ENCODE peak calls at places on chromosome 17, in six cellular contexts. L, Q, P, C, F and R are unnamed samples.

GRCh38 chr17:61196302-61196704 is 203.3 kb upstream of the TBX2 start:
- DNase-seq in L (no peak), Q (no peak), P (no peak), C (no peak), F (no peak), R (no peak)

GRCh38 chr17:79325707-79326106 is 251.1 kb downstream of the ENGASE start:
- DNase-seq in L (no peak), Q (no peak), P (no peak), C (no peak), F (no peak), R (peak)

GRCh38 chr17:3002538-3003301 is 60.7 kb downstream of the OR1D5 start:
- DNase-seq in L (peak), Q (no peak), P (no peak), C (no peak), F (no peak), R (no peak)

GRCh38 chr17:69716571-69716970 is 302.1 kb downstream of the MAP2K6 start:
- DNase-seq in L (no peak), Q (no peak), P (peak), C (peak), F (no peak), R (no peak)

GRCh38 chr17:13074026-13074425 is 56.2 kb upstream of the ELAC2 start:
- DNase-seq in L (peak), Q (no peak), P (peak), C (peak), F (no peak), R (no peak)

GRCh38 chr17:32516940-32517711 is 30.3 kb downstream of the CDK5R1 start:
- DNase-seq in L (peak), Q (no peak), P (no peak), C (no peak), F (no peak), R (no peak)

GRCh38 chr17:38869647-38870258 is at the start of gene LASP1:
- DNase-seq in L (peak), Q (peak), P (peak), C (peak), F (peak), R (peak)

GRCh38 chr17:66625321-66625767 is 209.6 kb upstream of the CACNG5 start:
- DNase-seq in L (peak), Q (no peak), P (no peak), C (peak), F (no peak), R (no peak)

GRCh38 chr17:37392024-37392590 is 14.5 kb downstream of the ACACA start:
- DNase-seq in L (peak), Q (no peak), P (no peak), C (peak), F (no peak), R (no peak)

GRCh38 chr17:77497578-77497934 is 356.8 kb downstream of the SEC14L1 start:
- DNase-seq in L (no peak), Q (peak), P (no peak), C (no peak), F (no peak), R (peak)

GRCh38 chr17:19645608-19646250 is 2.8 kb upstream of the ALDH3A2 start:
- DNase-seq in L (peak), Q (no peak), P (no peak), C (no peak), F (no peak), R (peak)

GRCh38 chr17:64005734-64006167 is 7.6 kb downstream of the PRR29 start:
- DNase-seq in L (no peak), Q (peak), P (no peak), C (no peak), F (no peak), R (no peak)
- H3K4me3 ChIP-seq in L (no peak), Q (no peak), P (no peak), C (no peak), F (peak), R (peak)

GRCh38 chr17:43714338-43715149 is 44.0 kb downstream of the SOST start:
- DNase-seq in L (no peak), Q (no peak), P (no peak), C (peak), F (no peak), R (no peak)
- H3K4me3 ChIP-seq in L (no peak), Q (no peak), P (no peak), C (no peak), F (no peak), R (peak)

DNA sequence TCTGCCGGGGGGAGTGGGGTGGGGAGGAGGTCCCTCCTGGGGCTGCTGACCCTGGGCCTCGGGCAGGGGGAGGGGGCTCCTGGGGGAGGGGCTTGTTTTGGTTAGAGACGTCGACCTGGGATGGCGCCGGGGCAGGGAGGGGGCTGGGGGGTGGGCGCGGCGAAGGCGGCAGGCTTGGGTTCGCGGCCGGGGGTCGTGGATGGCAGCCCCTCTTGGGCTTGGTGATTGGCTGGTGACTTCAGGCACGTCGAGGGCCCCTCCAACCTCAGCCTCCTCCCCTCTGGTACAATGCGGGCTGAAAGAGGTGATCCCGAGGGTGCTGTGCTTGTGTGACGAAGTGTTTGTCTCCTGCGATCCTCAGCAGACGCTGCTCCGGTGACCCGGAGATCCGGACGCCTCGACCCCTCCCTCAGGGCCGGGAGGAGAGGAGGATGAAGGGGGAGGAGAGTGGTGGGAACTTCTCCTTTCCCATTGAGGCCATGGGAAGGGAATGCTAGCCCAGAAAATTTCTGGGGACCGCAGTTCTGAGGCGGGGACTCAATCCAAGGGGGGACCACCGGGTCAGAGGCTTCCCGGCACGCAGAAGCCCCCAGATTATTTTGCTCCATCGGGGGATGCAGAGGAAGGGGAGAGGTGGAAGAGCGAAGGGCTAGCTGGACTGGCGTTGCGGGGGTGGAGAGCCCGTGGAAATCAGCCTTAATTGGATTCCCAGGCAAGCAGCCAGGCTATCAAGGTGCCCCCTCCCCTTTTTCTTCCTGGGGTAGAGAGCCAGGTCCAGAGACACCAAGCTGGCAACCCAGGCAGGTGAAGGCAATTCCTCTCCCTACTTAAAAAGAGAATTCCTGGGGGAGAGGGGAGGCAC is 44.0 kb downstream of the RAI1 start:
- DNase-seq in L (no peak), Q (no peak), P (no peak), C (no peak), F (no peak), R (no peak)
- H3K4me3 ChIP-seq in L (peak), Q (peak), P (no peak), C (peak), F (peak), R (peak)

GRCh38 chr17:73980517-73980916 is 223.0 kb upstream of the RPL38 start:
- DNase-seq in L (no peak), Q (no peak), P (no peak), C (no peak), F (no peak), R (no peak)

GRCh38 chr17:73985466-73986015 is 217.9 kb upstream of the RPL38 start:
- DNase-seq in L (no peak), Q (no peak), P (no peak), C (no peak), F (no peak), R (no peak)

GRCh38 chr17:73984981-73985380 is 218.5 kb upstream of the RPL38 start:
- DNase-seq in L (peak), Q (no peak), P (no peak), C (no peak), F (no peak), R (no peak)

GRCh38 chr17:73986641-73987177 is 216.8 kb upstream of the RPL38 start:
- DNase-seq in L (no peak), Q (no peak), P (no peak), C (no peak), F (no peak), R (no peak)

DNA sequence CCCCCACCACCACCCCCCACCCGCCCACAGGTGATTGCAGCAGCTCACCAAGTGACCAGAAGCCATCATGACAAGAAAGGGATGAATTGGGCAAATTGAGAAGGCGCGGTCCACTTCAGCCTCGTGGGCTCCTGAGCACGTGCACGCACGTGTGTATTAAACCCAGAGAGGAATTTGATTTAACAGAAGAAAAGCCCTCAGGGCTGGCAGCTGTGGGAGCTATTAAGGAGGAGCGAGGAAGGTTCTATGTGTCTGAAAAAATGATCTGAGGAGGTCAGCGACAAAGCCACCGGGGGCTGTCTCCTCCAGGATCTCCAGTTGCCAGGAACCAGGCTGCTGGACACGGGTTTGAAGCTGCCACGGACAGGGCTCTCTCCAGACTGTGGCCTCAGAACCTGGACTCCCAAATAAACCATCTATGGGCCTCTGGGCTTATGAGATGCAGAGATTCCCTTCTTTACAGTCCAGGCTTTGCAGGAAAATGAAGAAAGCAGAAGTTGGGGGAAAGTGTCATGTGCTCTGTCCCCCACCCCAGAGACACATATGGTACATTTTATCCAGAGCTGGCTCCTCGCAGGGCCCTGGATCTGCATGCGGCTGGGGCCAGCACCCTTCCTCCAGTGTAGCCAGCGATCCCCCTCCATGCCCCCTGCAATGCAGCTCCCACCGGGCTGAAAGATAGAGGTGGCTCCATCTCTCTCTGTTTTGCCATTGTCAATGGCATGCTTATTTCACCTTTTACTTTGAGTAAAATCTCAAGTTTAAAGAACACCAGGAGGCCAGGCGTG is 219.7 kb upstream of the RPL38 start:
- DNase-seq in L (no peak), Q (no peak), P (no peak), C (no peak), F (no peak), R (no peak)
- H3K4me3 ChIP-seq in L (no peak), Q (no peak), P (no peak), C (no peak), F (no peak), R (no peak)

GRCh38 chr17:82373731-82374625 is 2.4 kb downstream of the UTS2R start:
- DNase-seq in L (no peak), Q (no peak), P (no peak), C (no peak), F (no peak), R (peak)

GRCh38 chr17:82371333-82372062 is at the start of gene UTS2R:
- DNase-seq in L (no peak), Q (no peak), P (no peak), C (no peak), F (no peak), R (no peak)

GRCh38 chr17:82374626-82375331 is 3.2 kb downstream of the UTS2R start:
- DNase-seq in L (no peak), Q (no peak), P (no peak), C (no peak), F (no peak), R (no peak)

GRCh38 chr17:82372063-82372590 is 562 bp downstream of the UTS2R start:
- DNase-seq in L (no peak), Q (no peak), P (no peak), C (no peak), F (no peak), R (no peak)

GRCh38 chr17:82372591-82373452 is 1.3 kb downstream of the UTS2R start:
- DNase-seq in L (no peak), Q (no peak), P (no peak), C (no peak), F (no peak), R (peak)
- H3K4me3 ChIP-seq in L (no peak), Q (no peak), P (no peak), C (no peak), F (no peak), R (no peak)

DNA sequence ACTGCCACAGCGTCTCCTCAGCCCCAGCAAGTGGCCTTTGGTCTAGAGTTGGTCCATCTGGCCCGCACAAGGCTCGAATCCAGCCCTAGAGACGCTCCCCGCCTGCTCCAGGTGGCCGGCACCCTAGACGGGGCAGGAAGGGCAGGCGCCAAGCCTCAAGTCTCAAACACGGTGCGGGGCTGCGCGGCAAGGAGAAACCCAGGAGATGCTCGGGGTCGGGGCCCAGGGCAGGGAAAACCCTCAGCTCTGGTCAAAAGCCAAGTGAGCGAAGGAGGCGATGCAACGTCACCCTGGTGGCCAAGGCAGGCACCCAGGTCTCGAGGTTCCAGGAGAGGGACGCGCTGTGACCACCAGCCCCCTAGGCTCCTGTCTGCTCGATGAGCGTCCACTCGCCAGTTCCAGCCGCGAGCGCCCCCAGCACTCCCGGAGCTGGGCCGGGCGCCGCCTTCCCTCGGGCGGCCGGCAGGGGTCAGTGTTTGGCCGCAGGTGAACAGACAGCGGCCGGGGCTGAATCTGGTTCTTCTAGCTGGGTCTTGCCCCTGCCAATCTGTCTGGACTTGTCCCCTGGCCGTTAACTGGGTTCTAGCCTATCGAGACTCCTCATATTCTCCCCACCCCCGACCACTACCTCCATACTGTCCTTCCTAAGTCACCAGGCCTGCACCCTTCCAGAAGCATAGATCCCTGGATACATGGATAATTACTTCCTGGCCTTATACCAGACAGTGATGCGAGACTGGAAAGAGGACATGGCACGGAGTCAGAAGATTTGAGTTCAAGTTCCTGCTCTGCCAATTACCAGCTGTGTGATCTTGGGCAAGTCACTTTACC is 44.0 kb downstream of the PRAC1 start:
- DNase-seq in L (peak), Q (peak), P (no peak), C (peak), F (no peak), R (peak)
- H3K4me3 ChIP-seq in L (peak), Q (no peak), P (peak), C (no peak), F (peak), R (no peak)

DNA sequence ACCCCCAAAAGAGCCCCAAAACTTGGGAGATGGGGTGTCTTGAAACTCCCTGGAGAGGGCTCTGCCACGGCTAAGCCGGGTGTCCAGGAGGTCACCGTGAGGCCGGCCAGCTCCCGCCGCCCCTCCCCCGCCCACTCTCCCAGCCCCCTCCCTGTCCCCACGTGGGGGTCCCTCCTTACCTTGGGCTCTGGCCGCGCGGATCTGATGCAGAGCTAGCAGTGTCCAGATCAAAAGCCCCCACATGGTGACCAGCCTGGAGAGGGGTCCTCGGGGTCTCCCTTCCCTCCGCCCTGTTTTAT is 450 bp downstream of the SDK2 start:
- DNase-seq in L (no peak), Q (no peak), P (no peak), C (no peak), F (no peak), R (no peak)
- H3K4me3 ChIP-seq in L (no peak), Q (peak), P (no peak), C (peak), F (peak), R (peak)

GRCh38 chr17:43982171-43982570 is 22.3 kb upstream of the NAGS start:
- DNase-seq in L (no peak), Q (no peak), P (no peak), C (no peak), F (no peak), R (no peak)

GRCh38 chr17:43983515-43984411 is 20.7 kb upstream of the NAGS start:
- DNase-seq in L (no peak), Q (no peak), P (no peak), C (no peak), F (no peak), R (peak)

GRCh38 chr17:43986225-43986981 is 18.0 kb upstream of the NAGS start:
- DNase-seq in L (no peak), Q (no peak), P (no peak), C (no peak), F (no peak), R (no peak)

GRCh38 chr17:43983196-43983514 is 21.3 kb upstream of the NAGS start:
- DNase-seq in L (no peak), Q (no peak), P (no peak), C (no peak), F (no peak), R (no peak)

DNA sequence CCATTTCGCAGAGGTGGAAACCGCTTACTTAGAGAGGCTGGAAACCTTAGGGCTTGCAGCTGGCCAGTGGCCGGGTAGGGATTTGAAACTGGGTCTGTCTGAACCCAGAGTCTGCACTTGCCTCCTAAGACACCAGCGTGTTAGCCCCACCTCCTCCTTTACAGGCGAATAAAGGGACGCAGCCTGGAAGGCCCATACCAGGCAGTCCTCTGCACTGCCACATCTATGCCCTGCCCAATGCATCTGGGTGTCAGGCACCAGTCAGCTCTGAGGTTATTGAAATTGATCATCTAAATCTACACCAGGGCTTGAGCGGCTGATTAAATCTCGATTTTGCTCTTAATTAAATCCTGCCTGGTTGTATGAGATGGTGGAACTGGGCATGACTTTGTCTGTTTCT is 19.9 kb upstream of the NAGS start:
- DNase-seq in L (no peak), Q (no peak), P (no peak), C (no peak), F (no peak), R (no peak)
- H3K4me3 ChIP-seq in L (no peak), Q (no peak), P (no peak), C (no peak), F (no peak), R (no peak)

GRCh38 chr17:14341866-14342265 is 41.0 kb downstream of the HS3ST3B1 start:
- DNase-seq in L (no peak), Q (no peak), P (no peak), C (no peak), F (no peak), R (no peak)
- H3K4me3 ChIP-seq in L (no peak), Q (no peak), P (no peak), C (no peak), F (no peak), R (no peak)